ENCODE peak calls at places on chromosomes 7 and 10, in five cellular contexts. B, G, T, S and R are unnamed samples.

GRCh38 chr10:54094321-54094720 is 706.7 kb downstream of the PCDH15 start:
- DNase-seq in B (peak; percentile 48), G (no peak), T (no peak), S (no peak), R (no peak)

GRCh38 chr7:87876759-87877234 is 504 bp downstream of the DBF4 start:
- DNase-seq in B (peak; percentile 78), G (peak; percentile 18), T (peak; percentile 10), S (peak; percentile 32), R (no peak)

GRCh38 chr7:86773309-86773708 is 129.6 kb downstream of the GRM3 start:
- DNase-seq in B (no peak), G (no peak), T (no peak), S (no peak), R (no peak)

GRCh38 chr10:112230325-112230988 is 46.9 kb upstream of the GPAM start:
- DNase-seq in B (no peak), G (peak; percentile 1), T (no peak), S (no peak), R (no peak)

GRCh38 chr7:91618665-91619437 is 261.7 kb downstream of the MTERF1 start:
- DNase-seq in B (no peak), G (no peak), T (no peak), S (no peak), R (no peak)

GRCh38 chr10:132880148-132880981 is 62.0 kb downstream of the CFAP46 start:
- DNase-seq in B (no peak), G (no peak), T (no peak), S (no peak), R (no peak)

GRCh38 chr7:127187740-127188139 is 65.0 kb downstream of the GRM8 start:
- DNase-seq in B (no peak), G (no peak), T (no peak), S (no peak), R (no peak)

GRCh38 chr7:30412810-30413504 is 65.6 kb downstream of the NOD1 start:
- DNase-seq in B (peak; percentile 63), G (peak; percentile 90), T (peak; percentile 31), S (no peak), R (no peak)

GRCh38 chr10:123150229-123150985 is 2.5 kb downstream of the HMX2 start:
- DNase-seq in B (no peak), G (no peak), T (no peak), S (no peak), R (no peak)

GRCh38 chr10:14723052-14723689 is 51.5 kb downstream of the FAM107B start:
- DNase-seq in B (no peak), G (no peak), T (no peak), S (peak; percentile 16), R (no peak)

GRCh38 chr7:30778246-30779025 is 7.2 kb downstream of the MINDY4 start:
- DNase-seq in B (no peak), G (no peak), T (no peak), S (no peak), R (no peak)

GRCh38 chr7:157570531-157571200 is 233.9 kb downstream of the DNAJB6 start:
- DNase-seq in B (no peak), G (no peak), T (no peak), S (no peak), R (no peak)

GRCh38 chr7:73933091-73933490 is 72.1 kb downstream of the TMEM270 start:
- DNase-seq in B (no peak), G (no peak), T (no peak), S (no peak), R (no peak)

GRCh38 chr7:38751416-38751815 is 120.2 kb upstream of the AMPH start:
- DNase-seq in B (no peak), G (no peak), T (no peak), S (no peak), R (no peak)

GRCh38 chr10:12966067-12966466 is 35.4 kb downstream of the CCDC3 start:
- DNase-seq in B (no peak), G (no peak), T (no peak), S (no peak), R (no peak)

GRCh38 chr10:95391164-95391563 is 100.4 kb upstream of the PDLIM1 start:
- DNase-seq in B (no peak), G (no peak), T (no peak), S (no peak), R (no peak)

GRCh38 chr7:40839881-40840280 is 705.1 kb downstream of the SUGCT start:
- DNase-seq in B (no peak), G (peak; percentile 2), T (no peak), S (no peak), R (no peak)

GRCh38 chr7:2004841-2005351 is 227.8 kb downstream of the MAD1L1 start:
- DNase-seq in B (no peak), G (no peak), T (no peak), S (no peak), R (no peak)

GRCh38 chr7:139416405-139416804 is 56.7 kb downstream of the LUC7L2 start:
- DNase-seq in B (no peak), G (no peak), T (no peak), S (no peak), R (no peak)

GRCh38 chr7:46791180-46791579 is 790.7 kb downstream of the TNS3 start:
- DNase-seq in B (no peak), G (no peak), T (no peak), S (no peak), R (no peak)

GRCh38 chr7:68977709-68978108 is 620.6 kb upstream of the AUTS2 start:
- DNase-seq in B (no peak), G (no peak), T (no peak), S (no peak), R (no peak)

GRCh38 chr7:20385121-20385520 is 54.4 kb downstream of the ITGB8 start:
- DNase-seq in B (no peak), G (no peak), T (no peak), S (no peak), R (no peak)

GRCh38 chr10:50528206-50528605 is 95.5 kb downstream of the SGMS1 start:
- DNase-seq in B (no peak), G (no peak), T (no peak), S (no peak), R (no peak)

GRCh38 chr7:123319911-123320310 is 120.1 kb upstream of the SLC13A1 start:
- DNase-seq in B (no peak), G (no peak), T (no peak), S (no peak), R (no peak)

GRCh38 chr10:123674741-123675140 is 8.6 kb downstream of the GPR26 start:
- DNase-seq in B (no peak), G (no peak), T (no peak), S (no peak), R (no peak)

GRCh38 chr10:10817609-10818008 is 200.1 kb upstream of the CELF2 start:
- DNase-seq in B (no peak), G (no peak), T (no peak), S (no peak), R (no peak)